ENCODE peak calls at places on chromosome 11, in nine cellular contexts. One of them, this sample, is unnamed.

GRCh38 chr11:429931-430456 is 11.8 kb downstream of the ANO9 start:
- DNase-seq in dorsolateral prefrontal cortex: no peak
- DNase-seq in iPS-NIHi11: no peak
- DNase-seq in ELR: no peak
- DNase-seq in stimulated activated naive CD8-positive, alpha-beta T cell treated with anti-CD3 and anti-CD28 coated beads, Interleukin-15, amount 100 ng/mL, for 72 hours: no peak
- DNase-seq in KBM-7: no peak
- DNase-seq in AML-193: no peak
- DNase-seq in bronchial epithelial cell: no peak
- DNase-seq in HFFc6: no peak
- DNase-seq in this sample: no peak

GRCh38 chr11:18321622-18321990 is 334 bp downstream of the HPS5 start:
- DNase-seq in dorsolateral prefrontal cortex: no peak
- DNase-seq in iPS-NIHi11: no peak
- DNase-seq in ELR: peak; percentile 56
- DNase-seq in stimulated activated naive CD8-positive, alpha-beta T cell treated with anti-CD3 and anti-CD28 coated beads, Interleukin-15, amount 100 ng/mL, for 72 hours: no peak
- DNase-seq in KBM-7: no peak
- DNase-seq in AML-193: peak; percentile 23
- DNase-seq in bronchial epithelial cell: no peak
- DNase-seq in HFFc6: no peak
- DNase-seq in this sample: peak; percentile 85

GRCh38 chr11:134498326-134499139 is 86.5 kb upstream of the B3GAT1 start:
- DNase-seq in dorsolateral prefrontal cortex: no peak
- DNase-seq in iPS-NIHi11: no peak
- DNase-seq in ELR: no peak
- DNase-seq in stimulated activated naive CD8-positive, alpha-beta T cell treated with anti-CD3 and anti-CD28 coated beads, Interleukin-15, amount 100 ng/mL, for 72 hours: no peak
- DNase-seq in KBM-7: no peak
- DNase-seq in AML-193: no peak
- DNase-seq in bronchial epithelial cell: no peak
- DNase-seq in HFFc6: no peak
- DNase-seq in this sample: no peak

GRCh38 chr11:69274531-69275016 is 19.4 kb upstream of the MYEOV start:
- DNase-seq in dorsolateral prefrontal cortex: no peak
- DNase-seq in iPS-NIHi11: peak; percentile 57
- DNase-seq in ELR: no peak
- DNase-seq in stimulated activated naive CD8-positive, alpha-beta T cell treated with anti-CD3 and anti-CD28 coated beads, Interleukin-15, amount 100 ng/mL, for 72 hours: no peak
- DNase-seq in KBM-7: no peak
- DNase-seq in AML-193: no peak
- DNase-seq in bronchial epithelial cell: peak; percentile 97
- DNase-seq in HFFc6: no peak
- DNase-seq in this sample: no peak

GRCh38 chr11:34331329-34331728 is 26.5 kb downstream of the ABTB2 start:
- DNase-seq in dorsolateral prefrontal cortex: no peak
- DNase-seq in iPS-NIHi11: no peak
- DNase-seq in ELR: peak; percentile 63
- DNase-seq in stimulated activated naive CD8-positive, alpha-beta T cell treated with anti-CD3 and anti-CD28 coated beads, Interleukin-15, amount 100 ng/mL, for 72 hours: no peak
- DNase-seq in KBM-7: no peak
- DNase-seq in AML-193: no peak
- DNase-seq in bronchial epithelial cell: peak; percentile 13
- DNase-seq in HFFc6: peak; percentile 82
- DNase-seq in this sample: no peak

GRCh38 chr11:125376856-125377255 is 119.2 kb downstream of the FEZ1 start:
- DNase-seq in dorsolateral prefrontal cortex: no peak
- DNase-seq in iPS-NIHi11: no peak
- DNase-seq in ELR: no peak
- DNase-seq in stimulated activated naive CD8-positive, alpha-beta T cell treated with anti-CD3 and anti-CD28 coated beads, Interleukin-15, amount 100 ng/mL, for 72 hours: no peak
- DNase-seq in KBM-7: no peak
- DNase-seq in AML-193: no peak
- DNase-seq in bronchial epithelial cell: no peak
- DNase-seq in HFFc6: no peak
- DNase-seq in this sample: no peak

GRCh38 chr11:83779876-83780275 is 493.7 kb upstream of the CCDC90B start:
- DNase-seq in dorsolateral prefrontal cortex: no peak
- DNase-seq in iPS-NIHi11: no peak
- DNase-seq in ELR: no peak
- DNase-seq in stimulated activated naive CD8-positive, alpha-beta T cell treated with anti-CD3 and anti-CD28 coated beads, Interleukin-15, amount 100 ng/mL, for 72 hours: no peak
- DNase-seq in KBM-7: no peak
- DNase-seq in AML-193: no peak
- DNase-seq in bronchial epithelial cell: peak; percentile 2
- DNase-seq in HFFc6: no peak
- DNase-seq in this sample: no peak

GRCh38 chr11:75351541-75352416 is at the start of gene ARRB1:
- DNase-seq in dorsolateral prefrontal cortex: no peak
- DNase-seq in iPS-NIHi11: peak; percentile 87
- DNase-seq in ELR: peak; percentile 46
- DNase-seq in stimulated activated naive CD8-positive, alpha-beta T cell treated with anti-CD3 and anti-CD28 coated beads, Interleukin-15, amount 100 ng/mL, for 72 hours: peak; percentile 56
- DNase-seq in KBM-7: peak; percentile 92
- DNase-seq in AML-193: peak; percentile 44
- DNase-seq in bronchial epithelial cell: no peak
- DNase-seq in HFFc6: peak; percentile 18
- DNase-seq in this sample: peak; percentile 34

GRCh38 chr11:95231881-95232605 is 1.0 kb upstream of the SESN3 start:
- DNase-seq in dorsolateral prefrontal cortex: peak; percentile 79
- DNase-seq in iPS-NIHi11: peak; percentile 25
- DNase-seq in ELR: no peak
- DNase-seq in stimulated activated naive CD8-positive, alpha-beta T cell treated with anti-CD3 and anti-CD28 coated beads, Interleukin-15, amount 100 ng/mL, for 72 hours: peak; percentile 78
- DNase-seq in KBM-7: no peak
- DNase-seq in AML-193: peak; percentile 69
- DNase-seq in bronchial epithelial cell: peak; percentile 52
- DNase-seq in HFFc6: no peak
- DNase-seq in this sample: no peak

GRCh38 chr11:69744435-69744834 is 30.7 kb downstream of the FGF4 start:
- DNase-seq in dorsolateral prefrontal cortex: no peak
- DNase-seq in iPS-NIHi11: no peak
- DNase-seq in ELR: peak; percentile 70
- DNase-seq in stimulated activated naive CD8-positive, alpha-beta T cell treated with anti-CD3 and anti-CD28 coated beads, Interleukin-15, amount 100 ng/mL, for 72 hours: no peak
- DNase-seq in KBM-7: no peak
- DNase-seq in AML-193: no peak
- DNase-seq in bronchial epithelial cell: no peak
- DNase-seq in HFFc6: no peak
- DNase-seq in this sample: no peak

GRCh38 chr11:120331301-120331966 is 4.8 kb upstream of the ARHGEF12 start:
- DNase-seq in dorsolateral prefrontal cortex: no peak
- DNase-seq in iPS-NIHi11: no peak
- DNase-seq in ELR: peak; percentile 95
- DNase-seq in stimulated activated naive CD8-positive, alpha-beta T cell treated with anti-CD3 and anti-CD28 coated beads, Interleukin-15, amount 100 ng/mL, for 72 hours: no peak
- DNase-seq in KBM-7: no peak
- DNase-seq in AML-193: no peak
- DNase-seq in bronchial epithelial cell: peak; percentile 91
- DNase-seq in HFFc6: peak; percentile 93
- DNase-seq in this sample: peak; percentile 83

GRCh38 chr11:19988598-19988997 is 171.7 kb downstream of the DBX1 start:
- DNase-seq in dorsolateral prefrontal cortex: no peak
- DNase-seq in iPS-NIHi11: peak; percentile 49
- DNase-seq in ELR: peak; percentile 6
- DNase-seq in stimulated activated naive CD8-positive, alpha-beta T cell treated with anti-CD3 and anti-CD28 coated beads, Interleukin-15, amount 100 ng/mL, for 72 hours: no peak
- DNase-seq in KBM-7: no peak
- DNase-seq in AML-193: no peak
- DNase-seq in bronchial epithelial cell: peak; percentile 90
- DNase-seq in HFFc6: peak; percentile 86
- DNase-seq in this sample: no peak

GRCh38 chr11:21785351-21785750 is 407.5 kb upstream of the ANO5 start:
- DNase-seq in dorsolateral prefrontal cortex: no peak
- DNase-seq in iPS-NIHi11: no peak
- DNase-seq in ELR: no peak
- DNase-seq in stimulated activated naive CD8-positive, alpha-beta T cell treated with anti-CD3 and anti-CD28 coated beads, Interleukin-15, amount 100 ng/mL, for 72 hours: no peak
- DNase-seq in KBM-7: no peak
- DNase-seq in AML-193: no peak
- DNase-seq in bronchial epithelial cell: no peak
- DNase-seq in HFFc6: no peak
- DNase-seq in this sample: no peak

GRCh38 chr11:59207988-59208432 is 4.7 kb downstream of the MPEG1 start:
- DNase-seq in dorsolateral prefrontal cortex: no peak
- DNase-seq in iPS-NIHi11: peak; percentile 58
- DNase-seq in ELR: peak; percentile 62
- DNase-seq in stimulated activated naive CD8-positive, alpha-beta T cell treated with anti-CD3 and anti-CD28 coated beads, Interleukin-15, amount 100 ng/mL, for 72 hours: peak; percentile 24
- DNase-seq in KBM-7: peak; percentile 67
- DNase-seq in AML-193: peak; percentile 69
- DNase-seq in bronchial epithelial cell: peak; percentile 65
- DNase-seq in HFFc6: peak; percentile 40
- DNase-seq in this sample: peak; percentile 74

GRCh38 chr11:128519353-128519752 is 68.0 kb downstream of the ETS1 start:
- DNase-seq in dorsolateral prefrontal cortex: no peak
- DNase-seq in iPS-NIHi11: no peak
- DNase-seq in ELR: peak; percentile 46
- DNase-seq in stimulated activated naive CD8-positive, alpha-beta T cell treated with anti-CD3 and anti-CD28 coated beads, Interleukin-15, amount 100 ng/mL, for 72 hours: no peak
- DNase-seq in KBM-7: no peak
- DNase-seq in AML-193: no peak
- DNase-seq in bronchial epithelial cell: no peak
- DNase-seq in HFFc6: no peak
- DNase-seq in this sample: peak; percentile 61

GRCh38 chr11:131875611-131876010 is 505.2 kb downstream of the NTM start:
- DNase-seq in dorsolateral prefrontal cortex: no peak
- DNase-seq in iPS-NIHi11: no peak
- DNase-seq in ELR: no peak
- DNase-seq in stimulated activated naive CD8-positive, alpha-beta T cell treated with anti-CD3 and anti-CD28 coated beads, Interleukin-15, amount 100 ng/mL, for 72 hours: no peak
- DNase-seq in KBM-7: no peak
- DNase-seq in AML-193: no peak
- DNase-seq in bronchial epithelial cell: no peak
- DNase-seq in HFFc6: no peak
- DNase-seq in this sample: no peak

GRCh38 chr11:47858169-47858543 is 10.0 kb upstream of the NUP160 start:
- DNase-seq in dorsolateral prefrontal cortex: no peak
- DNase-seq in iPS-NIHi11: no peak
- DNase-seq in ELR: peak; percentile 90
- DNase-seq in stimulated activated naive CD8-positive, alpha-beta T cell treated with anti-CD3 and anti-CD28 coated beads, Interleukin-15, amount 100 ng/mL, for 72 hours: no peak
- DNase-seq in KBM-7: no peak
- DNase-seq in AML-193: no peak
- DNase-seq in bronchial epithelial cell: peak; percentile 38
- DNase-seq in HFFc6: peak; percentile 53
- DNase-seq in this sample: no peak

GRCh38 chr11:43944761-43945311 is 2.4 kb downstream of the C11orf96 start:
- DNase-seq in dorsolateral prefrontal cortex: no peak
- DNase-seq in iPS-NIHi11: peak; percentile 82
- DNase-seq in ELR: peak; percentile 41
- DNase-seq in stimulated activated naive CD8-positive, alpha-beta T cell treated with anti-CD3 and anti-CD28 coated beads, Interleukin-15, amount 100 ng/mL, for 72 hours: peak; percentile 65
- DNase-seq in KBM-7: peak; percentile 82
- DNase-seq in AML-193: peak; percentile 24
- DNase-seq in bronchial epithelial cell: no peak
- DNase-seq in HFFc6: no peak
- DNase-seq in this sample: no peak

GRCh38 chr11:118652681-118653181 is 26.7 kb downstream of the TREH start:
- DNase-seq in dorsolateral prefrontal cortex: no peak
- DNase-seq in iPS-NIHi11: no peak
- DNase-seq in ELR: no peak
- DNase-seq in stimulated activated naive CD8-positive, alpha-beta T cell treated with anti-CD3 and anti-CD28 coated beads, Interleukin-15, amount 100 ng/mL, for 72 hours: no peak
- DNase-seq in KBM-7: peak; percentile 50
- DNase-seq in AML-193: no peak
- DNase-seq in bronchial epithelial cell: no peak
- DNase-seq in HFFc6: no peak
- DNase-seq in this sample: no peak

This sample was measured in RKO.